ENCODE peak calls at places on chromosome 6, in four cellular contexts. X, Y, Q and A are unnamed samples.

GRCh38 chr6:124887872-124888580 is 74.2 kb upstream of the RNF217 start:
- DNase-seq in Q (no peak), Y (no peak), X (no peak), A (no peak)

GRCh38 chr6:67698534-67698933 is 936.5 kb upstream of the ADGRB3 start:
- DNase-seq in Y (no peak), Q (no peak), X (no peak), A (no peak)

GRCh38 chr6:90175627-90176538 is 120.8 kb downstream of the BACH2 start:
- DNase-seq in Q (no peak), X (no peak), Y (no peak), A (no peak)

GRCh38 chr6:81562169-81562568 is 190.3 kb downstream of the TENT5A start:
- DNase-seq in Y (no peak), Q (peak; percentile 20), X (no peak), A (peak; percentile 1)

GRCh38 chr6:53862517-53863457 is 68.0 kb downstream of the LRRC1 start:
- DNase-seq in X (no peak), Q (no peak), Y (no peak), A (no peak)

GRCh38 chr6:128803911-128804310 is 79.0 kb upstream of the LAMA2 start:
- DNase-seq in Y (no peak), X (no peak), Q (no peak), A (no peak)

GRCh38 chr6:144911322-144911721 is 626.2 kb downstream of the UTRN start:
- DNase-seq in X (no peak), Y (no peak), Q (no peak), A (no peak)

GRCh38 chr6:154731296-154732218 is 1.7 kb upstream of the SCAF8 start:
- DNase-seq in X (no peak), Y (peak; percentile 40), Q (no peak), A (no peak)

GRCh38 chr6:39085129-39085528 is 29.9 kb downstream of the SAYSD1 start:
- DNase-seq in Y (no peak), Q (no peak), X (no peak), A (no peak)

GRCh38 chr6:121171879-121172278 is 162.4 kb downstream of the TBC1D32 start:
- DNase-seq in Y (no peak), Q (no peak), X (no peak), A (no peak)

GRCh38 chr6:136039185-136039584 is 187.7 kb downstream of the PDE7B start:
- DNase-seq in Y (no peak), X (no peak), Q (no peak), A (no peak)

GRCh38 chr6:93389192-93389591 is 30.2 kb downstream of the EPHA7 start:
- DNase-seq in Q (no peak), Y (no peak), X (no peak), A (no peak)

GRCh38 chr6:72865467-72865866 is 243.6 kb downstream of the KCNQ5 start:
- DNase-seq in Y (no peak), X (no peak), Q (no peak), A (no peak)

GRCh38 chr6:139355777-139356445 is 18.5 kb downstream of the CITED2 start:
- DNase-seq in Y (no peak), Q (no peak), X (no peak), A (no peak)

GRCh38 chr6:41878246-41878645 is 16.9 kb downstream of the USP49 start:
- DNase-seq in Q (no peak), X (no peak), Y (no peak), A (no peak)

GRCh38 chr6:87901613-87902012 is 146.0 kb upstream of the SPACA1 start:
- DNase-seq in X (no peak), Y (no peak), Q (no peak), A (no peak)

GRCh38 chr6:87902383-87902782 is 145.3 kb upstream of the SPACA1 start:
- DNase-seq in Q (no peak), X (no peak), Y (no peak), A (no peak)

GRCh38 chr6:87897581-87898147 is 150.0 kb upstream of the SPACA1 start:
- DNase-seq in Q (no peak), X (no peak), Y (no peak), A (no peak)

GRCh38 chr6:87899499-87900147 is 148.0 kb upstream of the SPACA1 start:
- DNase-seq in Y (no peak), Q (peak; percentile 39), X (no peak), A (no peak)

GRCh38 chr6:87900160-87900698 is 147.4 kb upstream of the SPACA1 start:
- DNase-seq in Q (peak; percentile 18), Y (no peak), X (no peak), A (no peak)
- TF ChIP-seq HMGXB4 in Q (no peak), Y (no peak), X (no peak), A (no peak)

GRCh38 chr6:159056003-159056402 is 11.2 kb upstream of the TAGAP start:
- DNase-seq in X (no peak), Q (no peak), Y (no peak), A (no peak)
- TF ChIP-seq HMGXB4 in X (no peak), Q (no peak), Y (no peak), A (no peak)

GRCh38 chr6:88810089-88810488 is 153.3 kb downstream of the RNGTT start:
- DNase-seq in Y (no peak), X (no peak), Q (no peak), A (no peak)

GRCh38 chr6:88815491-88815890 is 147.9 kb downstream of the RNGTT start:
- DNase-seq in Y (no peak), X (no peak), Q (no peak), A (peak; percentile 2)

GRCh38 chr6:88813045-88813444 is 150.4 kb downstream of the RNGTT start:
- DNase-seq in X (no peak), Q (no peak), Y (no peak), A (no peak)

DNA sequence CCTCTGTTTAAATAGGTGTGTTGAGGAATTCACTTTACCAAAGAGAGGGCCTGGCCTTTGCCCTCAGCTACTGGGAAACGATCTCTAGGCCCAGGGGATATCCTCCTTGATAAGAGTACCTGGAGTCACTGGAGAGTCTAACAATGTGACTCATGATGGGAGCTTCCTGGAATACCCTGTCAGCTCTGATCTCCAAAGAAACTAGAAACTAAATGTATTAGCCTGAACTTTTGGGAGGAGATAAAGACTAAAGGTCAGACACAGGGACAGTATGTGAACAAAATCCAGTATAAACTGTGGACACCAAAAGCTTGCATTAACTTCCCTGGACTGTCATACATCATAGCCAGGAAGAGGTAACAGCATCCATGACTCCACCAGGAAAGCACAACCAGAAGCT is 148.5 kb downstream of the RNGTT start:
- DNase-seq in Y (peak; percentile 33), X (no peak), Q (peak; percentile 33), A (peak; percentile 7)
- TF ChIP-seq HMGXB4 in Y (no peak), X (no peak), Q (no peak), A (no peak)

GRCh38 chr6:142416179-142416578 is 114.4 kb downstream of the ADGRG6 start:
- DNase-seq in Q (no peak), Y (no peak), X (no peak), A (no peak)
- TF ChIP-seq HMGXB4 in Q (no peak), Y (no peak), X (no peak), A (no peak)

GRCh38 chr6:103124471-103124870 is 1731.0 kb downstream of the GRIK2 start:
- DNase-seq in X (no peak), Q (no peak), Y (no peak), A (no peak)

DNA sequence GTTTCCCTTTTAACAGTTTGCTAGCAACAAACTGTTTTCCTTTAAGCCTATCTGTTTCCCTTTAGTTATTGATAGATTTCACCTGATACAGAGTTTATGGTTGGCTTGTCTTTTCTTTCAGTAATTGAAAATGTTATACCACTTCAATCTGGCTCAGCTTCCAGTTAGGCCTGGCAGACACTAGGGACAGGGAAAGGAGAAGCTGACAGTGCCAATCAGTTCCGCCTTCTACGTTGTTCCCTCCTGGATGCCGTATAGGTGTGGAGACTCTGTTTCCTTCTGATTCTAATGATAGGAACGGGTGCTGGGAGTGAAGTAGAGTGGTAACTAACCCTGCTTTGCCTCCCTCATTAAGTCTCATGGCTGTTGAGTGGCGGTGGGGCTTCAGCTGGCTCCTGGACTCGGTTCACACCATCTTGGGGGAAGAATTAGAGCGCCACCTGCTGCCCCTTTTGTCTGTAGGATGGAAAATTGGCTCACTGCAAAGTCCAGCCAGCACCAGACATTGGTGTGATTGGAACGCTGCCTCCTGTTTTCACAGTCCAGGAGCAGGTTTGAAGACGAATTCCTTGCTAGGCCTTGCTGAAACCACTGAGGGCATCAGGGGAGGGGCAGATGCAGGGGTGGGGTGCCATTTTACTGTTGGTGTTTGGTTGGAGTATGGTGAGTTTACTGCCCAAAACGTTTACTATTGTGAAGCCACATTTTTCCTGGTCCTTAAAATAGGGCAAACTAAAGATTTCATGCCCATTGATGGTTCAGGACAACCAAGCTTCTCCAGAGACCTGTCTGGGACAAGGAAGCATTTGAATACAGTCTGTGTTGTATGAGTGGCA is 1729.5 kb downstream of the GRIK2 start:
- DNase-seq in X (peak; percentile 87), Q (peak; percentile 44), Y (peak; percentile 24), A (peak; percentile 56)
- TF ChIP-seq HMGXB4 in X (no peak), Q (no peak), Y (no peak), A (no peak)

GRCh38 chr6:27726620-27727023 is 185.6 kb downstream of the OR2B2 start:
- DNase-seq in Q (peak; percentile 38), Y (peak; percentile 69), X (peak; percentile 61), A (peak; percentile 49)

GRCh38 chr6:27720607-27721580 is 191.3 kb downstream of the OR2B2 start:
- DNase-seq in Y (peak; percentile 88), X (peak; percentile 72), Q (peak; percentile 21), A (peak; percentile 89)
- TF ChIP-seq HMGXB4 in Y (peak; percentile 51), X (peak; percentile 75), Q (no peak), A (peak; percentile 56)